ENCODE peak calls at places on chromosome 6, in four cellular contexts. One of them, this sample, is unnamed.

GRCh38 chr6:117338567-117338966 is 73.2 kb downstream of the VGLL2 start:
- DNase-seq in K562: no peak
- DNase-seq in A549: no peak
- DNase-seq in HepG2: no peak
- DNase-seq in this sample: no peak

GRCh38 chr6:28757429-28758045 is 166.2 kb downstream of the TRIM27 start:
- DNase-seq in K562: peak
- DNase-seq in A549: no peak
- DNase-seq in HepG2: peak
- DNase-seq in this sample: no peak

GRCh38 chr6:52201046-52201445 is 14.9 kb downstream of the IL17A start:
- DNase-seq in K562: no peak
- DNase-seq in A549: no peak
- DNase-seq in HepG2: no peak
- DNase-seq in this sample: no peak

GRCh38 chr6:21748343-21749063 is 155.0 kb downstream of the SOX4 start:
- DNase-seq in K562: no peak
- DNase-seq in A549: no peak
- DNase-seq in HepG2: no peak
- DNase-seq in this sample: peak

GRCh38 chr6:118509009-118509617 is 39.0 kb upstream of the PLN start:
- DNase-seq in K562: peak
- DNase-seq in A549: peak
- DNase-seq in HepG2: peak
- DNase-seq in this sample: peak

GRCh38 chr6:14344486-14344885 is 226.9 kb downstream of the CD83 start:
- DNase-seq in K562: no peak
- DNase-seq in A549: no peak
- DNase-seq in HepG2: no peak
- DNase-seq in this sample: no peak

GRCh38 chr6:437042-437402 is 45.5 kb downstream of the IRF4 start:
- DNase-seq in K562: no peak
- DNase-seq in A549: no peak
- DNase-seq in HepG2: no peak
- DNase-seq in this sample: no peak

GRCh38 chr6:89268776-89269175 is 46.3 kb downstream of the GABRR2 start:
- DNase-seq in K562: no peak
- DNase-seq in A549: no peak
- DNase-seq in HepG2: no peak
- DNase-seq in this sample: peak

GRCh38 chr6:137095651-137096238 is 51.0 kb upstream of the IL20RA start:
- DNase-seq in K562: no peak
- DNase-seq in A549: no peak
- DNase-seq in HepG2: no peak
- DNase-seq in this sample: peak

GRCh38 chr6:46199387-46199786 is 28.6 kb upstream of the ENPP5 start:
- DNase-seq in K562: no peak
- DNase-seq in A549: no peak
- DNase-seq in HepG2: no peak
- DNase-seq in this sample: no peak

GRCh38 chr6:1611572-1612385 is 2.1 kb downstream of the FOXC1 start:
- DNase-seq in K562: no peak
- DNase-seq in A549: no peak
- DNase-seq in HepG2: peak
- DNase-seq in this sample: peak

GRCh38 chr6:137304020-137304780 is 85.0 kb upstream of the IFNGR1 start:
- DNase-seq in K562: no peak
- DNase-seq in A549: no peak
- DNase-seq in HepG2: no peak
- DNase-seq in this sample: no peak

GRCh38 chr6:21180155-21180554 is 413.4 kb upstream of the SOX4 start:
- DNase-seq in K562: no peak
- DNase-seq in A549: no peak
- DNase-seq in HepG2: no peak
- DNase-seq in this sample: no peak

DNA sequence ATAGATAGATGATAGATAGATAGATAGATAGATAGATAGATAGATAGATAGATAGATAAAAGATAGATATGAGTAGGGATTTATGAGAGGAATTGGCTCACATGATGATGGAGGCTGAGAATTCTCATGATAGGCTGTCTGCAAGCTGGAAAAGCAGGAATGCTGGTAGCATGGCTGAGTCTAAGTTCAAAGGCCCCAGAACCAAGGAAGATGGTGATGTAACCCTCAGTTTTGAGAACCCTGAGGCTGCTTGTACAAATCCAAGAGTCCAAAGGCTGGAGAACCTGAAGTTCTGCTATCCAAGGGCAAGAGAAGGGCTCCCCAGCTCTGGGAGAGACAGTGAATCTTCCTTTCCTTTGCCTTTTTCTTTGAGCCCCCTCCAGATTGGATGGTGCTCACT is 210.8 kb downstream of the RFPL4B start:
- DNase-seq in K562: no peak
- DNase-seq in A549: no peak
- DNase-seq in HepG2: no peak
- DNase-seq in this sample: no peak
- H3K4me3 ChIP-seq in K562: no peak
- H3K4me3 ChIP-seq in A549: no peak
- H3K4me3 ChIP-seq in HepG2: no peak
- H3K4me3 ChIP-seq in this sample: no peak

DNA sequence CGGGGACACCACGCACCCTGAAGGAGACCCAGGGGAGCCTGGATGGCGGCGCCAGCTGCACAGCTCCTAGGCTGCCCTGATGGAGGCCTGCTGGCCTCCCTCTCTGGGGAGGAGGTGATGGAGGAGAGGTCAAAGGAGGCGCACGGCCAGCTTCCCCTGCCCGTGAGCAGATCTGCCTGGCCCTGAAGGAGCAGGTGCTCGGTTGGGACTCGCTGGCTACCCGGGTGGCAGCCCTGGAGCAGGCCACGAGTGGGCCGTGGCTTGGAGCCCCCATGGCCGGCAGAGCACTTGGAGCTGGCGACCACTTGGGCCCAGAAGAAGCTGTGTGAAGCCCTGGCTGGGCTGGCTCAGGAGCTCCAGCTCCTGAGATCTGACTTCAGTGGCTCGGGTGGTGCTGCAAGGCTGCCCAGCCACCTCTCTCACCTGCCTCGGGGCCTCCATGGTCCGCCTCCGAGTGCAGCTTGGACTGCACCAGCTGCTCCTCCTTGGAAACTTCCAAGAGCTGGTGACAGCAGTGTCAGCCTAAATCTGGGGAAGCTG is 7.5 kb upstream of the RAET1E start:
- DNase-seq in K562: no peak
- DNase-seq in A549: no peak
- DNase-seq in HepG2: no peak
- DNase-seq in this sample: no peak
- TF ChIP-seq MYC in K562: no peak
- TF ChIP-seq MYC in A549: no peak
- TF ChIP-seq MYC in HepG2: no peak
- TF ChIP-seq MYC in this sample: no peak

DNA sequence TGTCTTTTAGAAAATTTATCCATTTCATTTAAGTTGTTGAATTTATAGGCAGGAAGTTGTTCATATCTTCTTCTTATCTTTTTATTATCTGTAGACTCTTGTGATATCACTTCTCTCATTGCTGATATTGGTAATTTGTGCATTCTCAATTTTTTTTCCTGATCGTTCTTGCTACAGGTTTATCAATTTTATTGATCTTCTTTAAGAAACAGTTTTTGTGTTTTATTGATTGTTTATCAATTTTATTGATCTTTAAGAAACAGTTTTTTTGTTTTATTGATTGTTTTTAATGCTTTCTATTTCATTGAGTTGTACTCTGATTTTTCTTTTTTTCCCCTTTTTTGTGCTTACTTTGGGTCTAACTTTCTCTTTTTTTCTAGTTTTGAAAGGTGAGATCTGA is 23.8 kb upstream of the SLC22A2 start:
- DNase-seq in K562: no peak
- DNase-seq in A549: no peak
- DNase-seq in HepG2: no peak
- DNase-seq in this sample: no peak
- H3K4me3 ChIP-seq in K562: no peak
- H3K4me3 ChIP-seq in A549: no peak
- H3K4me3 ChIP-seq in HepG2: no peak
- H3K4me3 ChIP-seq in this sample: no peak

DNA sequence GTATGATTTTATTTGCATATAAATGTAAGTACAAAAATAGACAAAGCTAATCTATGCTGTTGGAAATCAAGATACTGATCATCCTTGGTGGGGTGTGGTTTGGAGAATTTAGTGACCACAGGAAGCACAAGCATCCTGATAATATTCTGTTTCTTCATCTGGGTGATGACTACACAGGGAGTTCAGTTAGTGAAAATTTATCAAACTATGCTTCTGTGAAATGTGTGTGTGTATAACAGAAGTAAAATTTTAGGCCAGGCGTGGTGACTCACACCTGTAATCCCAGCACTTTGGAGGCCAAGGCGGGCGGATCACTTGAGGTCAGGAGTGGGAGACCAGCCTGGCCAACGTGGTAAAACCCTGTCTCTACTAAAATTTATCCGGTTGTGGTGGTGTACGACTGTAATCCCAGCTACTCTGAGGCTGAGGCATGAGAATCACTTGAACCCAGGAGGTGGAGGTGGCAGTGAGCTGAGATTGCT is 20.6 kb downstream of the ENPP3 start:
- DNase-seq in K562: no peak
- DNase-seq in A549: no peak
- DNase-seq in HepG2: no peak
- DNase-seq in this sample: peak
- TF ChIP-seq MYC in K562: peak
- TF ChIP-seq MYC in A549: no peak
- TF ChIP-seq MYC in HepG2: no peak
- TF ChIP-seq MYC in this sample: no peak